ENCODE peak calls at places on chromosomes 1 and 21, in five cellular contexts. N, I, J, P and V are unnamed samples.

GRCh38 chr21:33369586-33369985 is 33.6 kb upstream of the IFNGR2 start:
- DNase-seq in N (no peak), I (no peak), J (no peak), P (no peak), V (no peak)

GRCh38 chr1:39370602-39371001 is 120.8 kb upstream of the BMP8A start:
- DNase-seq in N (no peak), I (no peak), J (no peak), P (no peak), V (no peak)

GRCh38 chr1:111204211-111204883 is 3.9 kb upstream of the DENND2D start:
- DNase-seq in N (peak), I (peak), J (no peak), P (no peak), V (peak)

GRCh38 chr1:110136911-110137310 is 13.4 kb upstream of the SLC6A17 start:
- DNase-seq in N (no peak), I (no peak), J (no peak), P (no peak), V (no peak)

GRCh38 chr1:204359474-204360255 is at the start of gene PLEKHA6:
- DNase-seq in N (peak), I (peak), J (peak), P (no peak), V (no peak)

GRCh38 chr1:7455796-7456568 is 315.1 kb upstream of the VAMP3 start:
- DNase-seq in N (no peak), I (no peak), J (no peak), P (no peak), V (no peak)

GRCh38 chr21:39666026-39666425 is 53.3 kb downstream of the B3GALT5 start:
- DNase-seq in N (no peak), I (no peak), J (no peak), P (no peak), V (no peak)

GRCh38 chr1:8373547-8374270 is 55.8 kb downstream of the SLC45A1 start:
- DNase-seq in N (peak), I (peak), J (peak), P (no peak), V (no peak)

GRCh38 chr1:198701250-198701649 is 62.4 kb downstream of the PTPRC start:
- DNase-seq in N (no peak), I (no peak), J (no peak), P (no peak), V (no peak)

GRCh38 chr1:44212355-44213221 is 683 bp upstream of the DMAP1 start:
- DNase-seq in N (no peak), I (no peak), J (no peak), P (no peak), V (peak)

GRCh38 chr1:202349263-202349928 is 897 bp downstream of the PPP1R12B start:
- DNase-seq in N (no peak), I (no peak), J (peak), P (no peak), V (no peak)

GRCh38 chr1:10308001-10308400 is 90.9 kb upstream of the PGD start:
- DNase-seq in N (no peak), I (no peak), J (no peak), P (no peak), V (no peak)

GRCh38 chr1:16145988-16146887 is 9.6 kb downstream of the EPHA2 start:
- DNase-seq in N (peak), I (peak), J (no peak), P (peak), V (peak)

DNA sequence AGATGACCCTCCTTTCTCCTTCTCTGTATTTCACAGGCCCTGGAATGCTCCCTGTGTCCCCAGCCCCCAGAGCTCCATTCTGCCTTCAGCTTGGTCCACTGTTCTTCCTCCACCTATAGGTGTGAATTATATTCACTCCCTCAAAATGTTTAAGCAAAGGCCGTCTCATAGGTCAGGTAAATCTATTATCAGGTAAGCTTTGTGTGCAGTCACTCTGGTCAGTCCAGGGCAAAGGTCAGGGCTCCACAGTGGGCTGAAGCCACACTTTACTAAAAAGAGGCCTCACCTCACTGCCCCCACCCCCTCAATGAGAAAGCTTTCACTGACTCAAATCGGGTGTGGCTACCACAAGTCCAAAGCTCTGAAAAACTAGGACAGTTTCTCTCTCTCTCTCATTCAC is 65.9 kb downstream of the DNTTIP2 start:
- DNase-seq in N (no peak), I (no peak), J (no peak), P (no peak), V (no peak)
- TF ChIP-seq CTCF in N (no peak), I (no peak), J (no peak), P (no peak), V (no peak)

DNA sequence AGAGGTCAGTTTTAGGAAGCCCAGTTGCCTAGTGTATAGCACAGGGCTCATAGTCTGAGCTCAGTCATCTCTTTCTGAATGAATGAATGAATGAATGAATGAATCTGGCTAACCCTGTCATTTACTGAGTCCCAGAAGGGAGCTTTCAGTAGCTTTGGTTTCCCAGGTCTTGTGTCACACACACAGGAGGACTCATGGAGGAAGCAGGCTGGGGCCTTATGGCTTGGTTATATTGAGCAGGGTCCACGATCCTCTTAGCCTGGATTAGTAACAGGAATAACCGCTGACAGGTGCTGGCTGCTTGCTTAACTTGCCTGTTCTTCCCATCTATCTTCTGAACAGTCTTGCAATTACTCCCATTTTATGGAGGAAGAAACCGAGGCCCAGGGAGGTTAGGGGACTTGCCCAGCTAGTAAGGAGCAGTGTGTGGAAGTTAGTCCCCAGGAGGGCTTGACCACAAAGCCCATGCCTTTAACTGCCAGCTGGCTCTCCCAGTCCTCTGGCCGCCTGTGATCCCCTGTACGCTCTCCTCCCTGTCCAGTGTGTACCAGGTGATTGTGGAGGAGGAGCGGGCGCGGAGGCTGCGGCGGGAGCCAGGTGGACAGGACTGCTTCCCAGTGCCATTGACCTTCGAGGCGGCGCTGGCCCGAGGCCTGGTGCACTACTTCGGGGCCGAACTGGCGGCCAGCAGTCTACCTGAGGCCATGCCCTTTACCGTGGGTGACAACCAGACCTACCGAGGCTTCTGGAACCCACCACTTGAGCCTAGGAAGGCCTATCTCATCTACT is 46.0 kb downstream of the PTPRU start:
- DNase-seq in N (no peak), I (no peak), J (no peak), P (peak), V (no peak)
- TF ChIP-seq CTCF in N (no peak), I (no peak), J (no peak), P (no peak), V (no peak)

DNA sequence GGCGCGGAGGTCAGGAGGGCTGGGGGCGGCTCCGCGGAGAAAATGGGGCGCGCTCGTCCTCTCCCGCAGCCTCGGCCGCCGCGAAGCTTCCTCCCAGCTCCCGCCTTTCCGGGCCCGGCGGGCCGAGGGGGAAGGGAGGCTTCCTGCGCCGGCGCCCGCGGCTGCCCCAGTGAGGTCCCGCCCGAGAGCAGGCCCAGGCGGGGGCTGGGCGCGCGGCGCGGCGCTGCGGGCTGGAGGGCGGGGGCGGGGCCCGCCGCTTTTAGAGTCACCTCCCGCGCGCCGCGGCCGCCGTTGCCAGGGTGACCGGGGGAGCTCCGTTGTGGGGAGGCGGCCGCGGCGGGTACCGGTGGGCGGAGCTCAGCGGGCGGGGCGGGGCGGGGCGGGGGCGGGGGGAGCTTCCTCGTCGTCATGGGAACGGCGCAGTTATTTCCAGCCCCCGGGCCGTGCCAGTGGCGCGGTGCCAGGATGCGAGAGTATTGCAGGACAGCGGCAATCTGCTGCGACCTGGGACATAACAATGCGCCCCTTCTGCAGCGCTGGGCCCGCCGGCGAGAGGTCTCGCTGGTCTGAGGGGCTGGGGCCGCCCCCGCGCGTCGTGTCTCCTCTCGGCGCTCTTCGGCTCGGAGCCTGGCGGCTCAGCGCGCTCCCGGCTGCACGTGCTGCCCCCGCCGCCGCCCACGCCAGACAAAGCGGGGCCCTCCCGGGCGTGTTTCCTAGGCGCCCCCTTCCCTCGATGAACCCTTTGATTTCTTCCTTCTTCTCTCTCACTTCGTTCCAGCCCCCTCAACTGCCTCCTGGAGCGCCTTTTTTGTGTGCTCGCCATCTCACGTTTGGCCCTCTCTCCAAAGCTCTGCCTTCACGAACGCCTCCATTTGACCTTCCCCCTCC is 16.9 kb downstream of the IER5 start:
- DNase-seq in N (peak), I (peak), J (no peak), P (peak), V (peak)
- TF ChIP-seq CTCF in N (no peak), I (no peak), J (no peak), P (no peak), V (no peak)

GRCh38 chr1:55893155-55893554 is 678.0 kb upstream of the USP24 start:
- DNase-seq in N (no peak), I (no peak), J (no peak), P (no peak), V (peak)
- TF ChIP-seq CTCF in N (no peak), I (peak), J (peak), P (no peak), V (peak)

GRCh38 chr1:47677241-47677940 is 239.5 kb downstream of the FOXD2 start:
- DNase-seq in N (no peak), I (no peak), J (no peak), P (peak), V (no peak)

GRCh38 chr1:47674189-47674588 is 236.3 kb downstream of the FOXD2 start:
- DNase-seq in N (no peak), I (no peak), J (no peak), P (no peak), V (no peak)

GRCh38 chr1:47675721-47676120 is 237.9 kb downstream of the FOXD2 start:
- DNase-seq in N (no peak), I (no peak), J (no peak), P (peak), V (no peak)

GRCh38 chr1:47676311-47677054 is 238.6 kb downstream of the FOXD2 start:
- DNase-seq in N (no peak), I (no peak), J (no peak), P (peak), V (no peak)

DNA sequence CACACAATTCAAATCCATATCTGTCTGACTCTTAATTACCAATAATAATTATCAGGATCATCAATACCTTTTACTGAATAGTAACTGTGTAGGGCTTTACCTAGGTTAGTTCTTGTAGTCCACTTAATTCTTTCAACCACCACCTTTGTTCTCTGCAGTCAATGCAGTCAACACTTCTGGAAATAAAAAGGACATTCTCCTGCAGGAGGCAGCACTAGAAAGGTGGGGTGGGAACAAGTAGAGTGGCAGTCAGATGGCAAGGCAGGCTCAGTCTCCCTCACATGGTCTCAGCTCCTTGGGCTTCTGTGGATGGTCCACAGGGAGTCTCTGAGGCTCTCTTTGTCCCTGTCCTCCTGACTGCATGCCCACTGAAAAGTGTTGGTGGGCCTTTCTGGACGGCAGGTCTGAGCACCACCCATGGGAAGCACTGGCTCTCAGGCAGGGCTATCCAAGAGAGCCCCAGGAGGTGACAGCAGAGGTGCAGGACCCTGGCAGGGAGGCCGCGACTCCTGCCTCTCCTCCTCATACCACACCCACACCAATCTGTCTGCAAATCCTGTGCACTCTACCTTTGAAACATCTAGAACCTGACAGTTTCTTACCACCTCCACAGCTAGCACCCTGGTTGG is 237.3 kb downstream of the FOXD2 start:
- DNase-seq in N (no peak), I (no peak), J (no peak), P (peak), V (no peak)
- TF ChIP-seq CTCF in N (no peak), I (no peak), J (no peak), P (no peak), V (no peak)

GRCh38 chr1:19153169-19153568 is 56.9 kb downstream of the UBR4 start:
- DNase-seq in N (no peak), I (no peak), J (no peak), P (no peak), V (no peak)
- TF ChIP-seq CTCF in N (no peak), I (no peak), J (peak), P (no peak), V (no peak)

GRCh38 chr21:42320791-42321190 is 5.6 kb upstream of the TFF3 start:
- DNase-seq in N (no peak), I (no peak), J (no peak), P (no peak), V (no peak)
- TF ChIP-seq CTCF in N (no peak), I (no peak), J (no peak), P (no peak), V (no peak)

GRCh38 chr1:190752131-190752530 is 274.5 kb upstream of the BRINP3 start:
- DNase-seq in N (no peak), I (no peak), J (no peak), P (no peak), V (no peak)

GRCh38 chr1:190759807-190760206 is 282.1 kb upstream of the BRINP3 start:
- DNase-seq in N (no peak), I (no peak), J (no peak), P (no peak), V (peak)

DNA sequence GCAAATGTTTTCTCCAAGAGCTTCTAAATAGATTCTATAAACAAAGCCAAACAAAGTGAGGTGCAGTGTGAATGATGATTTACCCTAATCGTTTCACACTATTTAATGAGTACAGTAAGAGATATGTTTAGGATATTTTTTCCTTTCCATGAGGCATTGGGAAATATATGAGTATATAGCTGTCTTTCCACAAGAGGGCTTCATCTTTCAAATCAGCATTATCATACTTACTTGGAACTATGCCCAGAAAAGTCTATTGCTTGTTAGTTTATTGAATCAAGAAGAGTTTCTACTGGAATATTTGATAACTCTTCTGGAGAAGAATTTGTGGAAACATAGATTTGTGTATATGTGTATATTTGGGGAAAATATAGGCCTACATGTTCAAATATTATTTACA is 277.1 kb upstream of the BRINP3 start:
- DNase-seq in N (no peak), I (no peak), J (no peak), P (no peak), V (no peak)
- TF ChIP-seq CTCF in N (no peak), I (no peak), J (no peak), P (no peak), V (no peak)

DNA sequence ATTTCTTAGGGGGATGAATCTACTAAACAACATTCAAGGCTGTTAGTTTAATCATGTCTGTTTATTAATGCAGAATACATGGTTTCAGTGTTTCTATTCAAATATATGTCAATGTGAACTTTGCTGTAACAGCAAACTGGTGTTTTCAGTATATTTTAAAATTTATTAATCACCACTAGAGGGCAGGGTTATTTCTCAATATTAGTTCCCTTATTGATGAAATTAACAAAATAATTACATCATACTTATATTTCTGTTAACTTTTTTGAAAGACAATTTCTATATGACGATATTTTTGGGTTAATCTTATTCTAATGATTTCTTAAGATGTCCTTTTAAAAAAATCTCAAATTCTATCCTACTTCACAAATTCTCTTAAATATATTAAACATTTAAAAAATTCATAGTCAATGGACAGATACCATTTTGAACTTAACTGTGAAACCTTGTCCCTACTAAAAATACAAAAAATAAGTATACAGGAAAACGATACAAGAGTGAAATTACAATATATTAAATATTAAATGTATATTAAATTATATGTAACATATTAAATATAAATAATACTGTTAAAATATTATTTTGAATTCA is 1034.1 kb upstream of the PRMT6 start:
- DNase-seq in N (no peak), I (no peak), J (no peak), P (no peak), V (peak)
- TF ChIP-seq CTCF in N (no peak), I (no peak), J (peak), P (no peak), V (peak)

GRCh38 chr1:153771241-153771640 is 4.0 kb upstream of the SLC27A3 start:
- DNase-seq in N (no peak), I (no peak), J (no peak), P (no peak), V (no peak)

GRCh38 chr1:153770812-153771211 is 4.4 kb upstream of the SLC27A3 start:
- DNase-seq in N (no peak), I (no peak), J (no peak), P (no peak), V (no peak)

GRCh38 chr1:153774036-153774435 is 1.2 kb upstream of the SLC27A3 start:
- DNase-seq in N (no peak), I (no peak), J (no peak), P (no peak), V (no peak)

GRCh38 chr1:153773004-153773921 is 1.9 kb upstream of the SLC27A3 start:
- DNase-seq in N (no peak), I (no peak), J (no peak), P (no peak), V (no peak)

DNA sequence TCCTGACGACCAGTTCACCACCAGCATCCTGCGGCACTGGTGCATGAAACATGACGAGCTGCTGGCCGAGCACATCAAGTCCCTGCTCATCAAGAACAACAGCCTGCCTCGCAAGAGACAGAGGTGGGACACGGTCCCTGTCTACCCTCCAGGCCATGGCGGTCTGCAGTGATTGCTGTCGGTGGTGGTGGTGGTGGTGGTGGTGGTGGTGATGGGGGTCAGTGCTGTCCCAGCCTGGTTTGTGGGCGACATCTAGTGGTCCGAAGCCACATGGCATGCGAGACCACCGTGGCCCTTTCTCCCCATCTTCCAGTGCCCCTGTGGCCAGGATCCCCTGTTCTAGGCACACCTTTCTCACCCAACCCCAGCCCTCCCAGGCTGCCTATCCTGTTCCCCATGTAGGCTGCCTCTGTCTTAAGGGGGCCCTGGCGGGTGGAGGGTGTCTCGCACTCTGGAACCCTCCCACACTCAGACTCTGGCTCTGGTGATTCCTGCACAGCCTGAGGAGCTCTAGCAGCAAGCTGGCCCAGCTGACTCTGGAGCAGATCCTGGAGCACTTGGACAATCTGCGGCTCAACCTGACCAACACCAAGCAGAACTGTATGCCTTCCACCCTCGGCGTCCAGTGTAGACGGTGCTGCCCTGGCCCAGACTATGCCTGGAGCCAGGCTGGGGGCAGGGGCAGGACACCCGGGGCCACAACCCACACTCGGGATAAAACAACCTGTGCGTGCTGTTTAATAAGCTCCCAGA is 3.2 kb upstream of the SLC27A3 start:
- DNase-seq in N (peak), I (no peak), J (no peak), P (no peak), V (no peak)
- TF ChIP-seq CTCF in N (peak), I (peak), J (peak), P (peak), V (peak)